ENCODE peak calls at places on chromosomes 4 and X, in four cellular contexts. One of them, this sample, is unnamed.

GRCh38 chr4:90211174-90211573 is 84.0 kb downstream of the CCSER1 start:
- DNase-seq in HL-60: no peak
- DNase-seq in mammary epithelial cell: peak
- DNase-seq in foreskin fibroblast: no peak
- DNase-seq in this sample: no peak

GRCh38 chr4:101346562-101347266 is 612 bp downstream of the PPP3CA start:
- DNase-seq in HL-60: peak
- DNase-seq in foreskin fibroblast: peak
- DNase-seq in mammary epithelial cell: peak
- DNase-seq in this sample: peak

GRCh38 chrX:19846995-19847790 is 40.2 kb downstream of the SH3KBP1 start:
- DNase-seq in foreskin fibroblast: peak
- DNase-seq in mammary epithelial cell: peak
- DNase-seq in HL-60: no peak
- DNase-seq in this sample: peak

GRCh38 chrX:46649421-46650260 is 76.1 kb downstream of the CHST7 start:
- DNase-seq in HL-60: peak
- DNase-seq in mammary epithelial cell: no peak
- DNase-seq in foreskin fibroblast: no peak
- DNase-seq in this sample: no peak

GRCh38 chr4:173135241-173135847 is 33.3 kb upstream of the GALNT7 start:
- DNase-seq in HL-60: no peak
- DNase-seq in mammary epithelial cell: peak
- DNase-seq in foreskin fibroblast: peak
- DNase-seq in this sample: peak

GRCh38 chr4:84796388-84796787 is 170.1 kb downstream of the WDFY3 start:
- DNase-seq in HL-60: peak
- DNase-seq in mammary epithelial cell: no peak
- DNase-seq in foreskin fibroblast: no peak
- DNase-seq in this sample: no peak

GRCh38 chrX:39261446-39262147 is 460.3 kb downstream of the MID1IP1 start:
- DNase-seq in foreskin fibroblast: peak
- DNase-seq in mammary epithelial cell: peak
- DNase-seq in HL-60: peak
- DNase-seq in this sample: peak

GRCh38 chr4:113711883-113712662 is 49.5 kb downstream of the CAMK2D start:
- DNase-seq in mammary epithelial cell: no peak
- DNase-seq in HL-60: no peak
- DNase-seq in foreskin fibroblast: no peak
- DNase-seq in this sample: no peak

GRCh38 chr4:177726111-177726510 is 283.9 kb upstream of the AGA start:
- DNase-seq in HL-60: no peak
- DNase-seq in foreskin fibroblast: no peak
- DNase-seq in mammary epithelial cell: peak
- DNase-seq in this sample: no peak

GRCh38 chr4:165379662-165380061 is 854 bp downstream of the CPE start:
- DNase-seq in foreskin fibroblast: no peak
- DNase-seq in HL-60: no peak
- DNase-seq in mammary epithelial cell: no peak
- DNase-seq in this sample: no peak

GRCh38 chr4:83644677-83645639 is 109.0 kb downstream of the GPAT3 start:
- DNase-seq in HL-60: peak
- DNase-seq in foreskin fibroblast: peak
- DNase-seq in mammary epithelial cell: peak
- DNase-seq in this sample: no peak

GRCh38 chr4:10096201-10096975 is 20.2 kb downstream of the WDR1 start:
- DNase-seq in HL-60: no peak
- DNase-seq in foreskin fibroblast: peak
- DNase-seq in mammary epithelial cell: peak
- DNase-seq in this sample: peak

GRCh38 chrX:129534816-129535578 is 5.1 kb upstream of the OCRL start:
- DNase-seq in foreskin fibroblast: no peak
- DNase-seq in mammary epithelial cell: peak
- DNase-seq in HL-60: no peak
- DNase-seq in this sample: peak

GRCh38 chr4:34720563-34720962 is 1523.8 kb downstream of the ARAP2 start:
- DNase-seq in foreskin fibroblast: peak
- DNase-seq in HL-60: no peak
- DNase-seq in mammary epithelial cell: peak
- DNase-seq in this sample: no peak

GRCh38 chrX:112826020-112826419 is 14.6 kb downstream of the AMOT start:
- DNase-seq in mammary epithelial cell: no peak
- DNase-seq in foreskin fibroblast: no peak
- DNase-seq in HL-60: no peak
- DNase-seq in this sample: no peak

GRCh38 chr4:154743683-154744340 is at the start of gene LRAT:
- DNase-seq in mammary epithelial cell: peak
- DNase-seq in HL-60: no peak
- DNase-seq in foreskin fibroblast: no peak
- DNase-seq in this sample: peak

GRCh38 chr4:1777822-1778641 is 15.1 kb upstream of the FGFR3 start:
- DNase-seq in mammary epithelial cell: peak
- DNase-seq in foreskin fibroblast: no peak
- DNase-seq in HL-60: no peak
- DNase-seq in this sample: no peak

GRCh38 chr4:51851937-51852290 is 9.0 kb downstream of the DCUN1D4 start:
- DNase-seq in HL-60: no peak
- DNase-seq in mammary epithelial cell: no peak
- DNase-seq in foreskin fibroblast: no peak
- DNase-seq in this sample: no peak

GRCh38 chr4:147740176-147740575 is 8.3 kb downstream of the ARHGAP10 start:
- DNase-seq in mammary epithelial cell: no peak
- DNase-seq in HL-60: no peak
- DNase-seq in foreskin fibroblast: no peak
- DNase-seq in this sample: no peak

GRCh38 chrX:13376857-13377441 is 57.1 kb upstream of the ATXN3L start:
- DNase-seq in foreskin fibroblast: peak
- DNase-seq in mammary epithelial cell: peak
- DNase-seq in HL-60: no peak
- DNase-seq in this sample: peak

GRCh38 chr4:172270421-172270820 is 457.2 kb downstream of the GALNTL6 start:
- DNase-seq in foreskin fibroblast: no peak
- DNase-seq in mammary epithelial cell: peak
- DNase-seq in HL-60: no peak
- DNase-seq in this sample: no peak

GRCh38 chrX:151019837-151020236 is 36.7 kb downstream of the HMGB3 start:
- DNase-seq in foreskin fibroblast: peak
- DNase-seq in HL-60: no peak
- DNase-seq in mammary epithelial cell: peak
- DNase-seq in this sample: peak

GRCh38 chr4:73777612-73778011 is 37.2 kb downstream of the CXCL8 start:
- DNase-seq in foreskin fibroblast: peak
- DNase-seq in HL-60: no peak
- DNase-seq in mammary epithelial cell: peak
- DNase-seq in this sample: peak

GRCh38 chr4:139028191-139028661 is 12.6 kb downstream of the NOCT start:
- DNase-seq in mammary epithelial cell: no peak
- DNase-seq in HL-60: no peak
- DNase-seq in foreskin fibroblast: no peak
- DNase-seq in this sample: no peak

GRCh38 chrX:19824603-19825002 is 62.8 kb downstream of the SH3KBP1 start:
- DNase-seq in HL-60: no peak
- DNase-seq in foreskin fibroblast: peak
- DNase-seq in mammary epithelial cell: no peak
- DNase-seq in this sample: no peak

GRCh38 chr4:23770011-23770410 is 119.8 kb downstream of the PPARGC1A start:
- DNase-seq in HL-60: no peak
- DNase-seq in mammary epithelial cell: no peak
- DNase-seq in foreskin fibroblast: no peak
- DNase-seq in this sample: no peak

GRCh38 chrX:23659339-23659738 is 8.0 kb upstream of the PRDX4 start:
- DNase-seq in HL-60: no peak
- DNase-seq in foreskin fibroblast: no peak
- DNase-seq in mammary epithelial cell: no peak
- DNase-seq in this sample: no peak

DNA sequence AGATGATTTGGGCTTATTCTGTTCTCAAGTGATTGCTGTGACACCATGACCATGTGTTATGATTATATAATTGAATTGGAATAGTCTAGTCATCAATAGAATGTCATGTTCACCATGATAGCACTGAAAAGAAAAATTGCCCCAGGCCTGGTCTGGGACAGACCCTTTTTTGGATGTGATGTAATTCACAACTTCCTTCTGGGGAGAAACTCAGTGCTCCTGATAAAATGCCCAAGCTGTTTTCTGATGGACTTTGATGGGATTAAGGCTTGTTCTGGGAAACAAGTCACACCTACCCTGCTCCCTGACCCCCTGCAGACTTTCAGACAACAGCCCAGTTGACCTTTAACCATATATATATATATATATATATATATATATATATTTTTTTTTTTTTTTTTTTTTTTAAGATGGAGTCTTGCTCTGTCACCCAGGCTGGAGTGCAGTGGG is 65.3 kb downstream of the RHOH start:
- DNase-seq in mammary epithelial cell: no peak
- DNase-seq in foreskin fibroblast: no peak
- DNase-seq in HL-60: no peak
- DNase-seq in this sample: no peak
- H3K4me3 ChIP-seq in mammary epithelial cell: no peak
- H3K4me3 ChIP-seq in foreskin fibroblast: no peak
- H3K4me3 ChIP-seq in HL-60: no peak
- H3K4me3 ChIP-seq in this sample: no peak

GRCh38 chrX:56728321-56728720 is 722 bp upstream of the NBDY start:
- DNase-seq in mammary epithelial cell: no peak
- DNase-seq in HL-60: no peak
- DNase-seq in foreskin fibroblast: no peak
- DNase-seq in this sample: no peak
- H3K4me3 ChIP-seq in mammary epithelial cell: peak
- H3K4me3 ChIP-seq in HL-60: no peak
- H3K4me3 ChIP-seq in foreskin fibroblast: peak
- H3K4me3 ChIP-seq in this sample: peak

GRCh38 chr4:21992330-21992729 is 43.8 kb upstream of the KCNIP4 start:
- DNase-seq in mammary epithelial cell: no peak
- DNase-seq in foreskin fibroblast: no peak
- DNase-seq in HL-60: no peak
- DNase-seq in this sample: peak
- H3K4me3 ChIP-seq in mammary epithelial cell: no peak
- H3K4me3 ChIP-seq in foreskin fibroblast: no peak
- H3K4me3 ChIP-seq in HL-60: no peak
- H3K4me3 ChIP-seq in this sample: no peak

DNA sequence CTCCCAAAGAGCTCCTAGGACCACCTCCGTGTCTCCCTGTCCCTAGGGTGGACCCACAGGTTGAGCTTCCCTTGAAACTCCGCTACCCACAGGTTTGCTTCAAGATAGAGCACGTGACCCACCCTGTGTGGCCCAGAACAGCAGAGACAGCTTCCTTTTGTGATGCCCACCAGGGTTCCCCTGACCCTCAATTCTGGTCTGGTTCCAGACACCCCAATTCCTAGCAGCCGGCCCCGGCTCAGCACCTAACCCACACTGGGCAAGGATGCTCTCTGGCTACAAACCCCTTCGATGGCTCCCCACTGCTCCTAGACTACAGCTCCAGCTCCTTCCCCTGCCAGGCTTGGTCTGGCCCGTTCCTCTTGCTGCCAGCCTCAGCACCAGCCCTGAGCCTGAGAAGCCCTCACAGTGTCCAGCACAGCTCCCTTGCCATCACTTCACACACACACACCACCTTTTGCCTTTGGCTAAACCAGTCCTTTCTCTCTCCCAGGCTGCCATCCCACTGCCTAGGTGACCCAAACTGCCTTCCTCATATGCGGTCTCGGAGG is 6.3 kb downstream of the PNCK start:
- DNase-seq in foreskin fibroblast: no peak
- DNase-seq in HL-60: no peak
- DNase-seq in mammary epithelial cell: no peak
- DNase-seq in this sample: no peak
- H3K4me3 ChIP-seq in foreskin fibroblast: no peak
- H3K4me3 ChIP-seq in HL-60: peak
- H3K4me3 ChIP-seq in mammary epithelial cell: no peak
- H3K4me3 ChIP-seq in this sample: peak

GRCh38 chr4:8856835-8857590 is 14.6 kb downstream of the HMX1 start:
- DNase-seq in foreskin fibroblast: no peak
- DNase-seq in HL-60: no peak
- DNase-seq in mammary epithelial cell: no peak
- DNase-seq in this sample: no peak
- H3K4me3 ChIP-seq in foreskin fibroblast: no peak
- H3K4me3 ChIP-seq in HL-60: no peak
- H3K4me3 ChIP-seq in mammary epithelial cell: no peak
- H3K4me3 ChIP-seq in this sample: no peak

GRCh38 chr4:76570141-76570989 is 135.3 kb downstream of the SHROOM3 start:
- DNase-seq in mammary epithelial cell: peak
- DNase-seq in foreskin fibroblast: peak
- DNase-seq in HL-60: no peak
- DNase-seq in this sample: peak
- H3K4me3 ChIP-seq in mammary epithelial cell: no peak
- H3K4me3 ChIP-seq in foreskin fibroblast: no peak
- H3K4me3 ChIP-seq in HL-60: no peak
- H3K4me3 ChIP-seq in this sample: no peak

DNA sequence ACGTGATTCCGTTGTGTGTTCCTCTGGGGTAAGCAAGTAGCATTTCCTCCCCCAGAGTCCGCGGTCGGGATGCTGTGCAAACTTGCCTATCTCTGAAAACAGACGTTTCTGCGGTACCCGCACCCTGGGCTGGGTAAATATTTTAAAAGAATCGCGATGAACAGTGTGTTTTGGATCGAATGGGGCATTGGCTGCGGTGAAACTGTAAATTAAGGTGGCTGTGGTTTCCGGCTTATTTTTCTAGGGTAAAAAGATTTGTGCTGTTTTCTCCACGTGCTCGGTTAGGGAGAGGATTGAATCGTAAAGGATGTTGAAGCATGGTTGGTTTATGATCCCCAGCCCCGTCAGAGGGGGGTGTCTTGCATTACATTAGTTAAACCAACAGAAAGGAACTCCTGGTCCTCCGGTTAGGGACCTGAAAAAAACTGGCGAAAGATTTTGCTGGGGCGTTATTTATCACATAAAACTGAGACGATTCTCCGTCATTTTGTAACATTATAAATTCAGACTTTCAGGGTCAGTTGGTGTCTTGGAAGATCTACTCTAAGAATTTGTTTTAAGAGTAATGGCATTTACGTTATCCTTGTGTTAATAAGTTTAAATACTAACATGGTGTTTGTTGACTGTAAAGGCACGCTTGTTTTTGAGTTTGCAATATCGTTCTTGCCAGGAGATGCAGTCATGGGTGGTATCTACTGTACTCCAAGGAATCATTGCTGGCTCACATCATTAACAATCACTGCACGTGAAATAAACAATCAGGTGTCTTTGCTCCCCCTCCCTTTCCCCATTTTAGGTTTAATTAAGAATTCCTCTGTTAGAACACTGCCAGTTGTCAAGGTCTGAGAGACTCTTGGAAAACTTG is 1.4 kb downstream of the HHIP start:
- DNase-seq in mammary epithelial cell: no peak
- DNase-seq in foreskin fibroblast: no peak
- DNase-seq in HL-60: no peak
- DNase-seq in this sample: no peak
- H3K4me3 ChIP-seq in mammary epithelial cell: peak
- H3K4me3 ChIP-seq in foreskin fibroblast: peak
- H3K4me3 ChIP-seq in HL-60: no peak
- H3K4me3 ChIP-seq in this sample: no peak

DNA sequence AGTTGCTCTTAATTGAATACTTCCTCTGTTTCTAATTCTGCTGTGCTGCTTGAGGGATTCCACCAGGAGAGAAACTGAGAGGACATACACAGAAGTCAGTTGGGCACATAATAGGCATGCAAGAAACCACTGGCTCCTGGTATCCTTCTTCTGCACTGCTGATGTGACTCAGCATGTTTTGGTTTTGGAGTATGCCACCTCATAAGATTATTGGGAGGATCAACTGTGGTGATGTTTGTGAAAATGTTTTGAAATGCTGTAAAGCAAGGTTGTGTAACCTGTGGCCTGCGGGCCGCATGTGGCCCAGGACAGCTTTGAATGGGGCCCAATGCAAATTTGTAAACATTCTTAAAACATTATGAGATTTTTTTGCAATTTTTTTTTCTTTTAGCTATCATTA is 119.6 kb downstream of the GATB start:
- DNase-seq in foreskin fibroblast: peak
- DNase-seq in HL-60: peak
- DNase-seq in mammary epithelial cell: peak
- DNase-seq in this sample: peak
- H3K4me3 ChIP-seq in foreskin fibroblast: no peak
- H3K4me3 ChIP-seq in HL-60: no peak
- H3K4me3 ChIP-seq in mammary epithelial cell: no peak
- H3K4me3 ChIP-seq in this sample: no peak

This sample was measured in MG63.